ENCODE peak calls at places on chromosomes 3 and 15, in five cellular contexts. One of them, this sample, is unnamed.

GRCh38 chr15:72239652-72240051 is 8.7 kb upstream of the PKM start:
- DNase-seq in HepG2: no peak
- DNase-seq in psoas muscle: no peak
- DNase-seq in B cell: no peak
- DNase-seq in HFF-Myc: no peak
- DNase-seq in this sample: no peak

GRCh38 chr15:82804575-82804949 is 1.3 kb downstream of the FSD2 start:
- DNase-seq in HepG2: peak; percentile 7
- DNase-seq in psoas muscle: no peak
- DNase-seq in B cell: no peak
- DNase-seq in HFF-Myc: no peak
- DNase-seq in this sample: no peak

GRCh38 chr3:169558371-169558770 is 105.1 kb downstream of the MECOM start:
- DNase-seq in HepG2: no peak
- DNase-seq in psoas muscle: no peak
- DNase-seq in B cell: no peak
- DNase-seq in HFF-Myc: no peak
- DNase-seq in this sample: no peak

GRCh38 chr15:32851619-32852416 is 134.0 kb downstream of the GREM1 start:
- DNase-seq in HepG2: no peak
- DNase-seq in psoas muscle: no peak
- DNase-seq in B cell: no peak
- DNase-seq in HFF-Myc: no peak
- DNase-seq in this sample: no peak

GRCh38 chr3:145882416-145882815 is 278.6 kb downstream of the PLOD2 start:
- DNase-seq in HepG2: no peak
- DNase-seq in psoas muscle: no peak
- DNase-seq in B cell: no peak
- DNase-seq in HFF-Myc: no peak
- DNase-seq in this sample: no peak

GRCh38 chr15:54354341-54354740 is 376.1 kb downstream of the UNC13C start:
- DNase-seq in HepG2: no peak
- DNase-seq in psoas muscle: no peak
- DNase-seq in B cell: no peak
- DNase-seq in HFF-Myc: no peak
- DNase-seq in this sample: no peak

GRCh38 chr15:48202068-48202467 is 4.0 kb upstream of the SLC12A1 start:
- DNase-seq in HepG2: no peak
- DNase-seq in psoas muscle: no peak
- DNase-seq in B cell: no peak
- DNase-seq in HFF-Myc: no peak
- DNase-seq in this sample: no peak

GRCh38 chr3:11991751-11992150 is 12.4 kb upstream of the SYN2 start:
- DNase-seq in HepG2: no peak
- DNase-seq in psoas muscle: no peak
- DNase-seq in B cell: no peak
- DNase-seq in HFF-Myc: no peak
- DNase-seq in this sample: no peak

GRCh38 chr15:51884041-51884440 is 54.6 kb downstream of the TMOD3 start:
- DNase-seq in HepG2: no peak
- DNase-seq in psoas muscle: no peak
- DNase-seq in B cell: no peak
- DNase-seq in HFF-Myc: no peak
- DNase-seq in this sample: no peak

GRCh38 chr3:174488527-174488926 is 370.6 kb upstream of the NAALADL2 start:
- DNase-seq in HepG2: no peak
- DNase-seq in psoas muscle: no peak
- DNase-seq in B cell: no peak
- DNase-seq in HFF-Myc: no peak
- DNase-seq in this sample: no peak

GRCh38 chr15:72825831-72826230 is 42.3 kb upstream of the ADPGK start:
- DNase-seq in HepG2: no peak
- DNase-seq in psoas muscle: no peak
- DNase-seq in B cell: no peak
- DNase-seq in HFF-Myc: no peak
- DNase-seq in this sample: no peak

GRCh38 chr3:89108154-89108553 is 733 bp downstream of the EPHA3 start:
- DNase-seq in HepG2: no peak
- DNase-seq in psoas muscle: no peak
- DNase-seq in B cell: no peak
- DNase-seq in HFF-Myc: no peak
- DNase-seq in this sample: no peak

GRCh38 chr15:49239105-49239504 is 69.1 kb downstream of the GALK2 start:
- DNase-seq in HepG2: no peak
- DNase-seq in psoas muscle: no peak
- DNase-seq in B cell: no peak
- DNase-seq in HFF-Myc: no peak
- DNase-seq in this sample: no peak

GRCh38 chr3:106198828-106199194 is 330.0 kb upstream of the CBLB start:
- DNase-seq in HepG2: no peak
- DNase-seq in psoas muscle: no peak
- DNase-seq in B cell: no peak
- DNase-seq in HFF-Myc: peak; percentile 72
- DNase-seq in this sample: no peak

GRCh38 chr15:93026359-93026758 is 62.7 kb downstream of the RGMA start:
- DNase-seq in HepG2: no peak
- DNase-seq in psoas muscle: no peak
- DNase-seq in B cell: no peak
- DNase-seq in HFF-Myc: no peak
- DNase-seq in this sample: no peak

GRCh38 chr3:23894166-23895061 is 22.4 kb downstream of the NKIRAS1 start:
- DNase-seq in HepG2: no peak
- DNase-seq in psoas muscle: no peak
- DNase-seq in B cell: no peak
- DNase-seq in HFF-Myc: no peak
- DNase-seq in this sample: no peak

GRCh38 chr3:44584646-44585501 is at the start of gene ZNF660:
- DNase-seq in HepG2: peak; percentile 57
- DNase-seq in psoas muscle: peak; percentile 69
- DNase-seq in B cell: peak; percentile 40
- DNase-seq in HFF-Myc: peak; percentile 19
- DNase-seq in this sample: peak; percentile 80

GRCh38 chr3:172221550-172221949 is 182.2 kb downstream of the FNDC3B start:
- DNase-seq in HepG2: no peak
- DNase-seq in psoas muscle: no peak
- DNase-seq in B cell: no peak
- DNase-seq in HFF-Myc: no peak
- DNase-seq in this sample: no peak

GRCh38 chr15:25954398-25954797 is 91.3 kb upstream of the ATP10A start:
- DNase-seq in HepG2: no peak
- DNase-seq in psoas muscle: no peak
- DNase-seq in B cell: no peak
- DNase-seq in HFF-Myc: no peak
- DNase-seq in this sample: no peak

GRCh38 chr15:78415284-78415683 is 22.7 kb upstream of the IREB2 start:
- DNase-seq in HepG2: no peak
- DNase-seq in psoas muscle: no peak
- DNase-seq in B cell: no peak
- DNase-seq in HFF-Myc: no peak
- DNase-seq in this sample: no peak

GRCh38 chr15:55834331-55834730 is 91.4 kb upstream of the PRTG start:
- DNase-seq in HepG2: no peak
- DNase-seq in psoas muscle: no peak
- DNase-seq in B cell: no peak
- DNase-seq in HFF-Myc: no peak
- DNase-seq in this sample: no peak

GRCh38 chr3:13963137-13963886 is 83.4 kb upstream of the WNT7A start:
- DNase-seq in HepG2: no peak
- DNase-seq in psoas muscle: no peak
- DNase-seq in B cell: no peak
- DNase-seq in HFF-Myc: no peak
- DNase-seq in this sample: no peak

GRCh38 chr3:100875239-100875638 is 118.0 kb downstream of the ABI3BP start:
- DNase-seq in HepG2: no peak
- DNase-seq in psoas muscle: peak; percentile 21
- DNase-seq in B cell: no peak
- DNase-seq in HFF-Myc: no peak
- DNase-seq in this sample: no peak

GRCh38 chr15:82537351-82537908 is 2.8 kb downstream of the RPS17 start:
- DNase-seq in HepG2: no peak
- DNase-seq in psoas muscle: no peak
- DNase-seq in B cell: no peak
- DNase-seq in HFF-Myc: no peak
- DNase-seq in this sample: no peak

GRCh38 chr3:69012111-69012835 is 1.2 kb downstream of the EOGT start:
- DNase-seq in HepG2: no peak
- DNase-seq in psoas muscle: peak; percentile 56
- DNase-seq in B cell: no peak
- DNase-seq in HFF-Myc: peak; percentile 63
- DNase-seq in this sample: no peak

GRCh38 chr3:1529666-1530065 is 436.8 kb downstream of the CNTN6 start:
- DNase-seq in HepG2: no peak
- DNase-seq in psoas muscle: no peak
- DNase-seq in B cell: no peak
- DNase-seq in HFF-Myc: no peak
- DNase-seq in this sample: no peak

GRCh38 chr3:195224156-195224979 is 46.6 kb downstream of the XXYLT1 start:
- DNase-seq in HepG2: no peak
- DNase-seq in psoas muscle: no peak
- DNase-seq in B cell: no peak
- DNase-seq in HFF-Myc: no peak
- DNase-seq in this sample: peak; percentile 27
- TF ChIP-seq CTCF in HepG2: no peak
- TF ChIP-seq CTCF in psoas muscle: no peak
- TF ChIP-seq CTCF in B cell: no peak
- TF ChIP-seq CTCF in HFF-Myc: no peak
- TF ChIP-seq CTCF in this sample: no peak

GRCh38 chr15:68789921-68790575 is 30.6 kb downstream of the ANP32A start:
- DNase-seq in HepG2: no peak
- DNase-seq in psoas muscle: no peak
- DNase-seq in B cell: no peak
- DNase-seq in HFF-Myc: no peak
- DNase-seq in this sample: no peak
- TF ChIP-seq CTCF in HepG2: no peak
- TF ChIP-seq CTCF in psoas muscle: no peak
- TF ChIP-seq CTCF in B cell: no peak
- TF ChIP-seq CTCF in HFF-Myc: no peak
- TF ChIP-seq CTCF in this sample: no peak

GRCh38 chr15:81163961-81164800 is 30.1 kb downstream of the CFAP161 start:
- DNase-seq in HepG2: no peak
- DNase-seq in psoas muscle: no peak
- DNase-seq in B cell: no peak
- DNase-seq in HFF-Myc: no peak
- DNase-seq in this sample: no peak
- TF ChIP-seq CTCF in HepG2: peak; percentile 19
- TF ChIP-seq CTCF in psoas muscle: no peak
- TF ChIP-seq CTCF in B cell: no peak
- TF ChIP-seq CTCF in HFF-Myc: peak; percentile 13
- TF ChIP-seq CTCF in this sample: no peak

DNA sequence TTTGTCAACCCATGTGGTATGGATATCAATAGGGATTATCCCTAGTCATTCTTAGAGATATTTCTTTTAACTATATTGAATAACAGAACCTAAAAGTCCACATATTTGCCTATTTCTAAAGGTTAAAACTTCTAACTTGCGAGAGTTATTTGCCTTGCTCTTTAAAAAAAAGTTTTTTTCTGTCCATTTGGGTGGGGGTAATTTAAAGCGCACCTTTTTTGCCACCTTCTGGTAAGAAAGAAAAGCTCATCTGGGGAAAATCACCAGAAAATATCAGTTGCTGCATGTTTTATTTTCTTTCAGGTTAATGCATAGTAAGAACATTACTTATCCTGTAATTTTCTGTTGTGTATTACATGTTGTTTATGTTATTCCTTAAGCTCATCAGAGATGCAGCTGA is 242.0 kb upstream of the GOLGA6L4 start:
- DNase-seq in HepG2: no peak
- DNase-seq in psoas muscle: no peak
- DNase-seq in B cell: no peak
- DNase-seq in HFF-Myc: no peak
- DNase-seq in this sample: no peak
- TF ChIP-seq CTCF in HepG2: no peak
- TF ChIP-seq CTCF in psoas muscle: no peak
- TF ChIP-seq CTCF in B cell: no peak
- TF ChIP-seq CTCF in HFF-Myc: no peak
- TF ChIP-seq CTCF in this sample: no peak

DNA sequence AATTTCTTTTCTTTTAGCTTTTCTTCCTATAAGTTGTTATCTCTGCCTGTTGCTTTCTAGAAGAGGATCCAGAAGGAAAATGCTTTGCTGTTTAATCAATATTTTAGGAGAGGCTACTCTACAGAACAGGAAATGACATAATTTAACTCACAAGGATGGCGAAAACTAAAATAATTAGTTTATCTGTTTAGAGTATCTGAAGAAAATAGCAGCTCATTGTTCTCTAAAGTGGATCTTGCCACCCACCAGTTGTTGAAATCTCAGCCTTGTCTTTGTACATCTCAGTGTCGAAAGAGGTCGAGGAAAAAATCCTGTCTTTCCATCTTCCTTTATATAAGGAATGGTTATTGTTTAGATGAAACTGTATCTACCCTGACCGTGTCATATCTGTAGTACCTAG is 126.6 kb downstream of the ZNF609 start:
- DNase-seq in HepG2: no peak
- DNase-seq in psoas muscle: no peak
- DNase-seq in B cell: no peak
- DNase-seq in HFF-Myc: no peak
- DNase-seq in this sample: no peak
- TF ChIP-seq CTCF in HepG2: no peak
- TF ChIP-seq CTCF in psoas muscle: no peak
- TF ChIP-seq CTCF in B cell: no peak
- TF ChIP-seq CTCF in HFF-Myc: no peak
- TF ChIP-seq CTCF in this sample: no peak

GRCh38 chr3:197558000-197558399 is 2.2 kb upstream of the BDH1 start:
- DNase-seq in HepG2: no peak
- DNase-seq in psoas muscle: no peak
- DNase-seq in B cell: no peak
- DNase-seq in HFF-Myc: no peak
- DNase-seq in this sample: no peak

GRCh38 chr3:197554196-197554561 is 1.6 kb downstream of the BDH1 start:
- DNase-seq in HepG2: no peak
- DNase-seq in psoas muscle: no peak
- DNase-seq in B cell: no peak
- DNase-seq in HFF-Myc: no peak
- DNase-seq in this sample: no peak

GRCh38 chr3:197552198-197552597 is 3.6 kb downstream of the BDH1 start:
- DNase-seq in HepG2: no peak
- DNase-seq in psoas muscle: no peak
- DNase-seq in B cell: no peak
- DNase-seq in HFF-Myc: no peak
- DNase-seq in this sample: no peak

GRCh38 chr3:197554562-197555280 is 1.0 kb downstream of the BDH1 start:
- DNase-seq in HepG2: no peak
- DNase-seq in psoas muscle: peak; percentile 93
- DNase-seq in B cell: peak; percentile 94
- DNase-seq in HFF-Myc: peak; percentile 85
- DNase-seq in this sample: peak; percentile 94

GRCh38 chr3:197555281-197556261 is at the start of gene BDH1:
- DNase-seq in HepG2: no peak
- DNase-seq in psoas muscle: peak; percentile 34
- DNase-seq in B cell: peak; percentile 64
- DNase-seq in HFF-Myc: peak; percentile 2
- DNase-seq in this sample: peak; percentile 62
- TF ChIP-seq CTCF in HepG2: no peak
- TF ChIP-seq CTCF in psoas muscle: no peak
- TF ChIP-seq CTCF in B cell: no peak
- TF ChIP-seq CTCF in HFF-Myc: no peak
- TF ChIP-seq CTCF in this sample: no peak

This sample was measured in mesothelial cell of epicardium.